ENCODE peak calls at places on chromosomes 7 and 10, in five cellular contexts. K is RCC 7860, H is HFF-Myc, X is sciatic nerve, J is bronchial epithelial cell. A is an unnamed sample.

GRCh38 chr10:63588436-63589180 is 67.4 kb downstream of the REEP3 start:
- DNase-seq in K (no peak), H (no peak), X (no peak), J (peak; percentile 90), A (no peak)

GRCh38 chr7:29626730-29627129 is 63.1 kb downstream of the PRR15 start:
- DNase-seq in K (no peak), H (no peak), X (no peak), J (no peak), A (no peak)

GRCh38 chr10:5655003-5655600 is 11.3 kb downstream of the ASB13 start:
- DNase-seq in K (no peak), H (no peak), X (no peak), J (no peak), A (no peak)

GRCh38 chr7:83976302-83976701 is 218.3 kb downstream of the SEMA3A start:
- DNase-seq in K (peak; percentile 30), H (peak; percentile 21), X (no peak), J (peak; percentile 39), A (no peak)

GRCh38 chr10:123704076-123704475 is 37.9 kb downstream of the GPR26 start:
- DNase-seq in K (no peak), H (no peak), X (no peak), J (no peak), A (no peak)

GRCh38 chr10:69893271-69893900 is 91.7 kb downstream of the COL13A1 start:
- DNase-seq in K (no peak), H (no peak), X (no peak), J (no peak), A (no peak)

GRCh38 chr7:98872328-98872924 is 2.6 kb upstream of the TMEM130 start:
- DNase-seq in K (no peak), H (no peak), X (no peak), J (no peak), A (peak; percentile 16)

GRCh38 chr7:92730808-92731207 is 105.6 kb downstream of the CDK6 start:
- DNase-seq in K (peak; percentile 32), H (no peak), X (no peak), J (no peak), A (no peak)

GRCh38 chr10:110733256-110733952 is 89.3 kb downstream of the RBM20 start:
- DNase-seq in K (peak; percentile 34), H (no peak), X (no peak), J (no peak), A (no peak)

GRCh38 chr7:87505122-87505521 is 29.6 kb upstream of the ABCB4 start:
- DNase-seq in K (no peak), H (no peak), X (no peak), J (peak; percentile 18), A (no peak)

GRCh38 chr7:149753370-149754233 is 19.8 kb downstream of the ZNF467 start:
- DNase-seq in K (peak; percentile 35), H (no peak), X (no peak), J (peak; percentile 33), A (peak; percentile 75)

GRCh38 chr10:69835875-69836727 is 34.4 kb downstream of the COL13A1 start:
- DNase-seq in K (no peak), H (no peak), X (no peak), J (no peak), A (no peak)

GRCh38 chr7:107012691-107013090 is 31.8 kb upstream of the PRKAR2B start:
- DNase-seq in K (no peak), H (no peak), X (no peak), J (no peak), A (no peak)

GRCh38 chr10:132971448-132972148 is 29.2 kb upstream of the CFAP46 start:
- DNase-seq in K (no peak), H (no peak), X (peak; percentile 46), J (no peak), A (peak; percentile 59)

GRCh38 chr10:91953600-91954140 is 30.1 kb downstream of the BTAF1 start:
- DNase-seq in K (no peak), H (no peak), X (no peak), J (peak; percentile 26), A (no peak)

GRCh38 chr7:23396222-23396621 is 74.1 kb downstream of the IGF2BP3 start:
- DNase-seq in K (no peak), H (no peak), X (no peak), J (no peak), A (no peak)

GRCh38 chr7:3559178-3559765 is 258.2 kb downstream of the SDK1 start:
- DNase-seq in K (peak; percentile 41), H (no peak), X (no peak), J (peak; percentile 98), A (no peak)

GRCh38 chr10:109726473-109726872 is 196.8 kb downstream of the XPNPEP1 start:
- DNase-seq in K (no peak), H (no peak), X (no peak), J (no peak), A (no peak)

A was measured in spleen.